ENCODE peak calls at places on chromosomes 2 and 18, in four cellular contexts. L, J, C and G are unnamed samples.
A peak's percentile ranks its signal among the peaks of the same experiment; 100 is the strongest.

GRCh38 chr2:158511706-158512105 is 55.0 kb downstream of the PKP4 start:
- DNase-seq in L (no peak), J (no peak), C (no peak), G (no peak)

GRCh38 chr2:237968048-237968862 is 1.4 kb downstream of the UBE2F start:
- DNase-seq in L (peak; percentile 51), J (peak; percentile 81), C (peak; percentile 84), G (no peak)

GRCh38 chr2:50535971-50536759 is 495.8 kb downstream of the NRXN1 start:
- DNase-seq in L (no peak), J (no peak), C (peak; percentile 7), G (no peak)

GRCh38 chr2:110653861-110654260 is 24.0 kb downstream of the BUB1 start:
- DNase-seq in L (no peak), J (no peak), C (no peak), G (no peak)

GRCh38 chr2:157874997-157875719 is 972 bp downstream of the ACVR1 start:
- DNase-seq in L (peak; percentile 84), J (no peak), C (peak; percentile 93), G (no peak)

GRCh38 chr2:226398580-226398979 is 401.0 kb downstream of the IRS1 start:
- DNase-seq in L (no peak), J (no peak), C (no peak), G (no peak)

GRCh38 chr2:62201307-62201706 is 5.4 kb downstream of the B3GNT2 start:
- DNase-seq in L (no peak), J (no peak), C (peak; percentile 77), G (no peak)

GRCh38 chr2:151043484-151043883 is 218.2 kb downstream of the RBM43 start:
- DNase-seq in L (peak; percentile 98), J (no peak), C (peak; percentile 74), G (no peak)

GRCh38 chr2:240568678-240569522 is 616 bp downstream of the RNPEPL1 start:
- DNase-seq in L (peak; percentile 42), J (peak; percentile 72), C (peak; percentile 66), G (peak; percentile 64)

GRCh38 chr18:68284236-68284635 is 430.7 kb downstream of the TMX3 start:
- DNase-seq in L (no peak), J (no peak), C (no peak), G (no peak)

GRCh38 chr2:121052507-121052906 is 232.5 kb downstream of the TFCP2L1 start:
- DNase-seq in L (no peak), J (no peak), C (no peak), G (no peak)

GRCh38 chr2:58709274-58709673 is 468.1 kb upstream of the FANCL start:
- DNase-seq in L (no peak), J (no peak), C (no peak), G (no peak)

GRCh38 chr2:43305537-43305936 is 79.1 kb upstream of the ZFP36L2 start:
- DNase-seq in L (no peak), J (no peak), C (no peak), G (no peak)

GRCh38 chr2:219034823-219035222 is 6.5 kb downstream of the CFAP65 start:
- DNase-seq in L (no peak), J (no peak), C (no peak), G (no peak)

GRCh38 chr2:191184457-191184856 is 33.7 kb upstream of the STAT4 start:
- DNase-seq in L (no peak), J (no peak), C (no peak), G (no peak)

GRCh38 chr2:37812941-37813730 is 112.0 kb upstream of the RMDN2 start:
- DNase-seq in L (no peak), J (no peak), C (no peak), G (no peak)

GRCh38 chr2:6073260-6074141 is 381.3 kb downstream of the SOX11 start:
- DNase-seq in L (no peak), J (no peak), C (no peak), G (no peak)

GRCh38 chr18:22946841-22947240 is 13.7 kb downstream of the RBBP8 start:
- DNase-seq in L (no peak), J (no peak), C (peak; percentile 47), G (no peak)

GRCh38 chr2:127176371-127177311 is 43.5 kb downstream of the CYP27C1 start:
- DNase-seq in L (peak; percentile 27), J (no peak), C (peak; percentile 90), G (no peak)

GRCh38 chr2:112062894-112063293 is 7.8 kb downstream of the TMEM87B start:
- DNase-seq in L (no peak), J (no peak), C (no peak), G (no peak)

GRCh38 chr2:16746833-16747232 is 81.2 kb upstream of the CYRIA start:
- DNase-seq in L (no peak), J (no peak), C (no peak), G (no peak)

GRCh38 chr2:233481368-233482142 is 85.0 kb downstream of the USP40 start:
- DNase-seq in L (no peak), J (peak; percentile 14), C (no peak), G (no peak)

GRCh38 chr2:24439280-24439970 is 51.6 kb upstream of the NCOA1 start:
- DNase-seq in L (no peak), J (no peak), C (no peak), G (no peak)

GRCh38 chr18:74834424-74835309 is 237.0 kb downstream of the ZNF407 start:
- DNase-seq in L (no peak), J (no peak), C (no peak), G (no peak)

GRCh38 chr2:236195726-236196125 is 27.5 kb upstream of the GBX2 start:
- DNase-seq in L (no peak), J (no peak), C (no peak), G (no peak)

GRCh38 chr2:235082939-235083338 is 131.1 kb downstream of the SH3BP4 start:
- DNase-seq in L (no peak), J (no peak), C (no peak), G (no peak)

GRCh38 chr2:221716434-221717303 is 144.6 kb upstream of the EPHA4 start:
- DNase-seq in L (peak; percentile 8), J (no peak), C (peak; percentile 4), G (no peak)

GRCh38 chr2:72676341-72677025 is 149.3 kb downstream of the EXOC6B start:
- DNase-seq in L (no peak), J (no peak), C (peak; percentile 41), G (no peak)

GRCh38 chr2:1310866-1311265 is 102.4 kb upstream of the TPO start:
- DNase-seq in L (no peak), J (no peak), C (no peak), G (no peak)

GRCh38 chr2:133526468-133526769 is 41.8 kb downstream of the NCKAP5 start:
- DNase-seq in L (no peak), J (no peak), C (no peak), G (no peak)

GRCh38 chr2:131029812-131030211 is 63.4 kb downstream of the FAM168B start:
- DNase-seq in L (no peak), J (no peak), C (no peak), G (no peak)

GRCh38 chr18:49898421-49898820 is 85.1 kb upstream of the ACAA2 start:
- DNase-seq in L (peak; percentile 52), J (peak; percentile 61), C (peak; percentile 73), G (peak; percentile 43)

GRCh38 chr2:235168174-235168979 is 216.6 kb downstream of the SH3BP4 start:
- DNase-seq in L (no peak), J (no peak), C (peak; percentile 35), G (no peak)

GRCh38 chr2:234960091-234961088 is 8.6 kb downstream of the SH3BP4 start:
- DNase-seq in L (no peak), J (no peak), C (peak; percentile 42), G (no peak)

GRCh38 chr18:43571078-43571689 is 293.9 kb upstream of the SYT4 start:
- DNase-seq in L (peak; percentile 33), J (no peak), C (peak; percentile 47), G (no peak)

GRCh38 chr2:201157694-201158093 is 25.2 kb upstream of the CASP10 start:
- DNase-seq in L (peak; percentile 92), J (no peak), C (peak; percentile 46), G (no peak)

GRCh38 chr18:76450912-76451421 is 44.1 kb downstream of the ZNF516 start:
- DNase-seq in L (peak; percentile 65), J (peak; percentile 54), C (peak; percentile 83), G (no peak)

GRCh38 chr2:128524183-128524582 is 205.5 kb upstream of the HS6ST1 start:
- DNase-seq in L (no peak), J (no peak), C (no peak), G (no peak)